ENCODE peak calls at places on chromosomes 13 and 19, in ten cellular contexts. A, L, Z, V, Q, M, D, K, Y and I are unnamed samples.

GRCh38 chr13:114000151-114001040 is 26.5 kb upstream of the C13orf46 start:
- DNase-seq in A (no peak), L (peak), Z (no peak), V (no peak), Q (no peak), M (no peak), D (no peak), K (no peak), Y (no peak), I (no peak)

GRCh38 chr19:50628146-50628545 is 11.5 kb downstream of the SYT3 start:
- DNase-seq in A (no peak), L (no peak), Z (no peak), V (no peak), Q (no peak), M (no peak), D (no peak), K (no peak), Y (no peak), I (peak)

GRCh38 chr13:22596157-22596863 is 584.5 kb upstream of the SGCG start:
- DNase-seq in A (no peak), L (no peak), Z (no peak), V (no peak), Q (no peak), M (no peak), D (no peak), K (no peak), Y (no peak), I (no peak)

GRCh38 chr13:28199089-28199488 is 60.7 kb downstream of the PAN3 start:
- DNase-seq in A (no peak), L (no peak), Z (no peak), V (no peak), Q (no peak), M (no peak), D (peak), K (no peak), Y (no peak), I (peak)

GRCh38 chr19:48290923-48291700 is 21.2 kb downstream of the ZNF114 start:
- DNase-seq in A (peak), L (peak), Z (peak), V (peak), Q (peak), M (peak), D (peak), K (peak), Y (no peak), I (peak)

GRCh38 chr13:43196171-43196611 is 172.8 kb downstream of the DNAJC15 start:
- DNase-seq in A (no peak), L (no peak), Z (peak), V (no peak), Q (no peak), M (no peak), D (no peak), K (peak), Y (no peak), I (no peak)

GRCh38 chr19:49200238-49200862 is 42.8 kb downstream of the TRPM4 start:
- DNase-seq in A (no peak), L (no peak), Z (peak), V (no peak), Q (no peak), M (peak), D (peak), K (peak), Y (no peak), I (peak)

GRCh38 chr19:17107546-17108452 is 32.2 kb downstream of the MYO9B start:
- DNase-seq in A (no peak), L (no peak), Z (peak), V (no peak), Q (peak), M (no peak), D (peak), K (peak), Y (peak), I (no peak)

GRCh38 chr19:4759388-4760284 is 31.9 kb upstream of the FEM1A start:
- DNase-seq in A (peak), L (peak), Z (peak), V (peak), Q (peak), M (peak), D (peak), K (peak), Y (peak), I (peak)

GRCh38 chr19:48342841-48343540 is 17.6 kb downstream of the EMP3 start:
- DNase-seq in A (no peak), L (no peak), Z (peak), V (no peak), Q (peak), M (no peak), D (no peak), K (peak), Y (no peak), I (no peak)

GRCh38 chr19:19597809-19598306 is 20.6 kb downstream of the PBX4 start:
- DNase-seq in A (peak), L (no peak), Z (no peak), V (no peak), Q (no peak), M (no peak), D (no peak), K (no peak), Y (no peak), I (no peak)

GRCh38 chr19:57075801-57076492 is 43.8 kb upstream of the USP29 start:
- DNase-seq in A (no peak), L (no peak), Z (no peak), V (peak), Q (no peak), M (no peak), D (no peak), K (no peak), Y (no peak), I (no peak)

GRCh38 chr19:32599736-32600157 is 18.8 kb downstream of the PDCD5 start:
- DNase-seq in A (peak), L (no peak), Z (peak), V (peak), Q (no peak), M (peak), D (peak), K (peak), Y (no peak), I (peak)

GRCh38 chr19:1618157-1619093 is 13.2 kb upstream of the UQCR11 start:
- DNase-seq in A (no peak), L (no peak), Z (peak), V (no peak), Q (peak), M (no peak), D (peak), K (peak), Y (no peak), I (peak)

GRCh38 chr13:100330662-100331061 is 241.8 kb downstream of the PCCA start:
- DNase-seq in A (no peak), L (no peak), Z (no peak), V (no peak), Q (no peak), M (no peak), D (no peak), K (no peak), Y (no peak), I (no peak)

GRCh38 chr13:25352806-25353205 is 19.0 kb upstream of the ATP8A2 start:
- DNase-seq in A (no peak), L (no peak), Z (no peak), V (no peak), Q (no peak), M (no peak), D (no peak), K (no peak), Y (no peak), I (no peak)

GRCh38 chr13:105452895-105453294 is 1082.6 kb downstream of the EFNB2 start:
- DNase-seq in A (no peak), L (no peak), Z (no peak), V (no peak), Q (peak), M (no peak), D (no peak), K (no peak), Y (no peak), I (no peak)

GRCh38 chr13:31261241-31261640 is 61.5 kb downstream of the B3GLCT start:
- DNase-seq in A (no peak), L (no peak), Z (no peak), V (no peak), Q (no peak), M (no peak), D (no peak), K (no peak), Y (no peak), I (no peak)

GRCh38 chr13:44188257-44188656 is 185.4 kb upstream of the SERP2 start:
- DNase-seq in A (no peak), L (no peak), Z (no peak), V (no peak), Q (peak), M (no peak), D (no peak), K (peak), Y (peak), I (no peak)

GRCh38 chr19:9018163-9018875 is 8.1 kb upstream of the MUC16 start:
- DNase-seq in A (no peak), L (no peak), Z (no peak), V (no peak), Q (no peak), M (no peak), D (no peak), K (no peak), Y (no peak), I (no peak)

GRCh38 chr19:35539850-35540249 is 5.6 kb upstream of the TMEM147 start:
- DNase-seq in A (no peak), L (no peak), Z (no peak), V (no peak), Q (no peak), M (no peak), D (no peak), K (no peak), Y (no peak), I (no peak)

GRCh38 chr19:56253737-56254136 is 18.8 kb upstream of the EDDM13 start:
- DNase-seq in A (no peak), L (no peak), Z (peak), V (no peak), Q (peak), M (no peak), D (no peak), K (peak), Y (peak), I (peak)

GRCh38 chr19:4181053-4181508 is 1.3 kb downstream of the SIRT6 start:
- DNase-seq in A (no peak), L (no peak), Z (no peak), V (no peak), Q (no peak), M (no peak), D (no peak), K (no peak), Y (no peak), I (no peak)

GRCh38 chr19:38710928-38711725 is 33.1 kb downstream of the CAPN12 start:
- DNase-seq in A (no peak), L (no peak), Z (peak), V (no peak), Q (no peak), M (no peak), D (no peak), K (no peak), Y (no peak), I (no peak)

GRCh38 chr19:49338691-49339363 is 3.6 kb downstream of the CD37 start:
- DNase-seq in A (no peak), L (peak), Z (peak), V (no peak), Q (no peak), M (no peak), D (peak), K (peak), Y (no peak), I (peak)

GRCh38 chr13:107960301-107960700 is 255.0 kb downstream of the LIG4 start:
- DNase-seq in A (no peak), L (no peak), Z (no peak), V (no peak), Q (no peak), M (no peak), D (peak), K (no peak), Y (no peak), I (peak)

GRCh38 chr19:15640904-15641597 is 354 bp downstream of the CYP4F3 start:
- DNase-seq in A (no peak), L (no peak), Z (no peak), V (no peak), Q (no peak), M (no peak), D (no peak), K (no peak), Y (no peak), I (no peak)

GRCh38 chr19:18342090-18342632 is 1.8 kb downstream of the PGPEP1 start:
- DNase-seq in A (no peak), L (no peak), Z (no peak), V (no peak), Q (no peak), M (no peak), D (no peak), K (no peak), Y (no peak), I (no peak)

GRCh38 chr13:37109080-37109678 is 3.7 kb upstream of the CSNK1A1L start:
- DNase-seq in A (no peak), L (no peak), Z (peak), V (peak), Q (peak), M (no peak), D (peak), K (peak), Y (peak), I (peak)

GRCh38 chr19:46617566-46618079 is 7.3 kb downstream of the PTGIR start:
- DNase-seq in A (no peak), L (no peak), Z (no peak), V (no peak), Q (no peak), M (no peak), D (no peak), K (no peak), Y (no peak), I (no peak)

GRCh38 chr13:46031581-46032263 is 20.8 kb downstream of the ZC3H13 start:
- DNase-seq in A (no peak), L (no peak), Z (no peak), V (no peak), Q (no peak), M (no peak), D (no peak), K (no peak), Y (no peak), I (no peak)

GRCh38 chr19:6738726-6739389 is 622 bp upstream of the TRIP10 start:
- DNase-seq in A (peak), L (peak), Z (no peak), V (no peak), Q (no peak), M (peak), D (no peak), K (no peak), Y (no peak), I (peak)

GRCh38 chr13:89115307-89115706 is 1444.1 kb downstream of the SLITRK5 start:
- DNase-seq in A (no peak), L (no peak), Z (no peak), V (no peak), Q (no peak), M (no peak), D (peak), K (no peak), Y (no peak), I (peak)

GRCh38 chr19:52069653-52070052 is 21.0 kb upstream of the ZNF432 start:
- DNase-seq in A (no peak), L (no peak), Z (no peak), V (no peak), Q (no peak), M (no peak), D (no peak), K (no peak), Y (no peak), I (no peak)

GRCh38 chr19:14505488-14506239 is 9.7 kb upstream of the GIPC1 start:
- DNase-seq in A (peak), L (peak), Z (peak), V (no peak), Q (peak), M (peak), D (peak), K (no peak), Y (peak), I (peak)

GRCh38 chr13:49641810-49642291 is 13.5 kb downstream of the ARL11 start:
- DNase-seq in A (no peak), L (no peak), Z (peak), V (no peak), Q (peak), M (no peak), D (no peak), K (peak), Y (peak), I (no peak)

GRCh38 chr19:30666301-30666803 is 294.2 kb downstream of the ZNF536 start:
- DNase-seq in A (peak), L (peak), Z (peak), V (no peak), Q (no peak), M (peak), D (peak), K (peak), Y (no peak), I (peak)

GRCh38 chr13:83796364-83796763 is 85.9 kb downstream of the SLITRK1 start:
- DNase-seq in A (no peak), L (no peak), Z (no peak), V (no peak), Q (no peak), M (no peak), D (no peak), K (no peak), Y (no peak), I (no peak)

GRCh38 chr19:47309608-47310007 is at the start of gene C5AR1:
- DNase-seq in A (no peak), L (no peak), Z (peak), V (no peak), Q (no peak), M (no peak), D (no peak), K (no peak), Y (no peak), I (no peak)